ENCODE peak calls at places on chromosomes 7 and 10, in seven cellular contexts. C is IMR-90, B is uterus, Y is HCT116, Q is spleen, V is A549, D is prostate gland. Z is an unnamed sample.

GRCh38 chr10:63699785-63700184 is 178.6 kb downstream of the REEP3 start:
- DNase-seq in V (no peak), Y (no peak), B (peak; percentile 57), D (no peak), Q (no peak), C (peak; percentile 59), Z (no peak)

GRCh38 chr10:3666525-3667302 is 118.3 kb downstream of the KLF6 start:
- DNase-seq in Y (no peak), D (no peak), V (no peak), B (no peak), C (no peak), Q (peak; percentile 90), Z (no peak)

GRCh38 chr7:96181174-96181573 is 140.7 kb downstream of the SLC25A13 start:
- DNase-seq in D (no peak), Y (no peak), C (no peak), V (no peak), Q (no peak), B (no peak), Z (no peak)

GRCh38 chr7:87140271-87140748 is 11.9 kb upstream of the DMTF1 start:
- DNase-seq in D (no peak), V (no peak), B (no peak), Y (no peak), Q (no peak), C (no peak), Z (peak; percentile 56)

GRCh38 chr7:13282377-13282980 is 595.0 kb downstream of the ARL4A start:
- DNase-seq in C (peak; percentile 54), B (no peak), Q (no peak), Y (peak; percentile 35), V (no peak), D (no peak), Z (no peak)

GRCh38 chr7:1806354-1806753 is 136.3 kb downstream of the ELFN1 start:
- DNase-seq in Q (peak; percentile 30), Y (no peak), C (no peak), B (no peak), D (no peak), V (no peak), Z (no peak)

GRCh38 chr10:46265981-46266505 is 20.8 kb upstream of the ANTXRL start:
- DNase-seq in B (no peak), Y (no peak), D (no peak), V (no peak), C (no peak), Q (peak; percentile 76), Z (no peak)

GRCh38 chr7:123581162-123581459 is 20.5 kb upstream of the ASB15 start:
- DNase-seq in C (no peak), D (no peak), Y (no peak), V (no peak), Q (no peak), B (no peak), Z (no peak)

GRCh38 chr10:47326306-47326926 is 4.2 kb downstream of the GDF2 start:
- DNase-seq in B (no peak), Y (no peak), Q (no peak), V (no peak), C (no peak), D (no peak), Z (no peak)

GRCh38 chr7:151550601-151551286 is 31.0 kb upstream of the RHEB start:
- DNase-seq in Y (no peak), B (no peak), V (peak; percentile 68), D (no peak), Q (no peak), C (peak; percentile 89), Z (no peak)

GRCh38 chr7:17584822-17585221 is 286.4 kb downstream of the AHR start:
- DNase-seq in D (no peak), C (peak; percentile 73), Q (no peak), V (no peak), B (no peak), Y (no peak), Z (no peak)

GRCh38 chr7:15963206-15963605 is 276.7 kb upstream of the MEOX2 start:
- DNase-seq in D (no peak), B (no peak), V (no peak), C (no peak), Q (no peak), Y (no peak), Z (no peak)

GRCh38 chr7:39951943-39952194 is 1.8 kb downstream of the CDK13 start:
- DNase-seq in B (no peak), Q (no peak), Y (no peak), C (no peak), V (no peak), D (no peak), Z (no peak)

GRCh38 chr10:66836057-66836456 is 89.8 kb upstream of the LRRTM3 start:
- DNase-seq in V (no peak), D (no peak), B (no peak), C (peak; percentile 81), Y (no peak), Q (no peak), Z (no peak)

GRCh38 chr7:128737867-128738390 is 1.2 kb upstream of the CALU start:
- DNase-seq in B (no peak), V (peak; percentile 33), Y (peak; percentile 13), Q (no peak), D (no peak), C (peak; percentile 85), Z (no peak)

GRCh38 chr10:93535293-93535692 is 31.2 kb upstream of the FFAR4 start:
- DNase-seq in D (no peak), Q (no peak), C (no peak), B (no peak), Y (no peak), V (no peak), Z (no peak)

GRCh38 chr10:101875068-101875688 is 31.6 kb upstream of the KCNIP2 start:
- DNase-seq in Y (no peak), C (no peak), B (no peak), Q (no peak), V (no peak), D (no peak), Z (no peak)

GRCh38 chr10:101879456-101880189 is 36.0 kb upstream of the KCNIP2 start:
- DNase-seq in Y (no peak), C (peak; percentile 97), V (no peak), D (no peak), Q (no peak), B (no peak), Z (no peak)

GRCh38 chr10:101880190-101880573 is 36.6 kb upstream of the KCNIP2 start:
- DNase-seq in Q (no peak), Y (no peak), C (no peak), B (no peak), D (no peak), V (no peak), Z (no peak)

GRCh38 chr10:101881036-101881774 is 37.6 kb upstream of the KCNIP2 start:
- DNase-seq in C (no peak), D (no peak), B (no peak), V (no peak), Y (no peak), Q (no peak), Z (no peak)

DNA sequence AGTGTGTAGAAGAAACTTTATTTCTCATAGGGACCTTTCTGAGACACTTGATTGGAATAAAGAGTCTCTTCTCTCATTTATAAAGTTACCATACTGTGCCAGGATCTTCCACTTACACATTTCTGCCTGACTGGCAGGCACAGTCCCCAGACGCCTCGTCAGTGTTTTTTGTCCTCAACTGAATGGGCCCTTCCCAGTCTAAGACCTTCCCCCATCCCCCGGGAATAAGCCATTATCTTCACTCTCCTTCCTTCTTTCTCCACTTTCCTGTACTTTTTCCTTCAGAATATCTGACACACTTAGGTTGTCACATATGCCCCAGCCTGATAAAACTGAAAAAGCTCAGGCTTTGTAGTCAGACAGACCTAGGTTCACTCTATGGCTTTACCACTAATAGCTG is 35.3 kb upstream of the KCNIP2 start:
- DNase-seq in V (no peak), B (no peak), D (no peak), Q (no peak), C (no peak), Y (no peak), Z (no peak)
- H3K4me3 ChIP-seq in V (no peak overlapping the region), B (no peak overlapping the region), D (no peak overlapping the region), Q (no peak overlapping the region), C (no peak overlapping the region), Y (no peak overlapping the region), Z (no peak overlapping the region)

DNA sequence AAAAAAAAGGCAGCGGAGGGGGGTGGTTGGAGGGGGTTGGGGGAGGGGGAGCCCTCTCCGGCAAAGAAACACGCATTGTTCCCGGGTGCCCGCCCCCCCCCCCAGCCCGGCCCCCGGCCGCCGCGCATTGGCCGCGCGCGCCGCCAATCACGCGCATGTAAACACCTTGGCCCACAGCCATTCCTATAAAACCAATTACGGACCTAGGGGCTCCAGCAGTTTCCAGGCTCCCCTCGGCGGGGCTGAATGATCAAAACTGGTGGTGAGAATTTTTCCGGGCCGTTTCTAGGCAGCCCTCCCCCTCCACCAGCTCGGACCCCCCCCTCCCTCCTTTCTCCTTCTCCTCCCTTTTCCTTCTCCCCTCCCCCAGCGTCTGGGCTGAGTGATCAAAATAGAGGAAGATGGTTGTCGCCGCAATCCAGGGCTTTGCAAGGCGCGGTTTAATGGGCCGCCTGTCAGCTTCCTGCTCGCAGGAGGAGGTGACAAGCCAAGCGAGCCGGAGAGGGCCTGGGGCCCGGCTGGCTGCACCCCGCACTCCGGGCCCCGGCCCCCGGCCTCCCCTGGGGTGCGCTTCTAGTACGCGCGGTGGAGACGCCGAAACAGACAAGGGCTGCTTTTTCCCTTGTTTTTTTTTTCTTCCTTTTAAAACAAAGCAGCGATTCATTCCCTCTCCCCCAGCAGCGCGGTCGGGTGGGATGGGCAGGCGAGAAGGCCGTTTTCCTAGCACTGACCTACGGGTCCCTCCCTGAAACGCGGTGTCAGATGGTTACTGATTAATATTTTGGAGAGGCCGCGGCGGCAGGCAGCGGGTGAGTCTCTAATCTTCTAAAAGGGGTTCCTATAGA is 432 bp upstream of the TNRC18 start:
- DNase-seq in Y (peak; percentile 99), V (peak; percentile 80), C (peak; percentile 99), B (peak; percentile 97), Q (peak; percentile 94), D (peak; percentile 98), Z (peak; percentile 93)
- TF ChIP-seq POLR2A in Y (peak; percentile 15), V (no peak), C (no peak), B (peak; percentile 59), Q (peak; percentile 15), D (peak; percentile 78), Z (peak; percentile 68)

DNA sequence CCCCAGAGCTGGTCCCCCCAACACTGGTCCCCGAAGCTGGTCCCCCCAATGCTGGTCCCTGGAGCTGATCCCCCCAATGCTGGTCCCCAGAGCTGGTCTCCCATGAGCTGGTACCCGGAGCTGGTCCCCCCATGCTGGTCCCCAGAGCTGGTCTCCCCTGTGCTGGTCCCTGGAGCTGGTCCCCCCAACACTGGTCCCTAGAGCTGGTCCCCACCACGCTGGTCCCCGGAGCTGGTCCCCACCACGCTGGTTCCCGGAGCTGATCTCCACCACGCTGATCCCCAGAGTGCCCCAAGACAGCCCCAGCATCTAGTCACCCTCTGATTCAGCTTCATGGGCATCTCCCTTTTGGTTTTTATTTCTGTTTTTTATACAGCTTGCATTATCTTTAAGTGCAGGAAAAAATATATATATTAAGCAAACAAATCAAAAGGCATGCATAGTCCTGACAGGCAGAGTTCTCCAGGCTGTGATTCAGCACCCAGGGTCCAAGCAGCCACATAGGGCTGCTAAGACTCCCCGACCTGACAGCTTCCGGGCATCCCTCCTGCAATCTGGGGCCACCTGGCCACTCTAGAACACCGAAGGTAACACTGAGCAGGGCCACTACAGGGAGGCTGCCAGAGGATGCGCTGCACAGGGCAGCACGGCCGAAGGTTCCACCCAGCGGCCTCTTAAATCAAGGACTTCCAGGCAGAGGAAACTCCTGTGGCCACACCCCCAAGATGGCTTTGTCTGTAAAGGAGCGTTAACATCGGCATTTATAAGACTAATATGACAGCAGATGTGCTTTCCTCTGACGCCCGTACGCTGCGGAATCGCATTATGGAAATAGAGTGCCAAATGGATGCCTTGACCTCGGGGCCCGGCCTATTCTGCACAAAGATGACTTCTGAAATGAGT is 215.0 kb downstream of the PTPRN2 start:
- DNase-seq in B (no peak), V (no peak), Q (peak; percentile 45), C (no peak), D (no peak), Y (no peak), Z (no peak)
- H3K4me3 ChIP-seq in B (no peak overlapping the region), V (no peak overlapping the region), Q (no peak overlapping the region), C (no peak overlapping the region), D (no peak overlapping the region), Y (no peak overlapping the region), Z (no peak overlapping the region)

GRCh38 chr10:119516381-119517234 is 25.9 kb downstream of the RGS10 start:
- DNase-seq in V (no peak), Q (peak; percentile 87), Y (no peak), B (no peak), D (no peak), C (no peak), Z (no peak)
- TF ChIP-seq POLR2A in V (no peak), Q (no peak), Y (no peak), B (no peak), D (no peak), C (no peak), Z (no peak)